ENCODE peak calls at places on chromosomes 7 and 10, in seven cellular contexts. One of them, this sample, is unnamed.
A peak's percentile ranks its signal among the peaks of the same experiment; 100 is the strongest.

GRCh38 chr7:157596471-157596870 is 259.7 kb downstream of the DNAJB6 start:
- DNase-seq in HEK293T: no peak
- DNase-seq in posterior cingulate gyrus: peak; percentile 44
- DNase-seq in aorta: no peak
- DNase-seq in hypothalamus: no peak
- DNase-seq in NCI-H69: peak; percentile 82
- DNase-seq in amygdala: no peak
- DNase-seq in this sample: no peak

GRCh38 chr10:12617205-12618175 is 268.1 kb downstream of the CAMK1D start:
- DNase-seq in amygdala: no peak
- DNase-seq in posterior cingulate gyrus: no peak
- DNase-seq in aorta: no peak
- DNase-seq in NCI-H69: peak; percentile 35
- DNase-seq in HEK293T: no peak
- DNase-seq in hypothalamus: no peak
- DNase-seq in this sample: no peak

GRCh38 chr7:7265057-7265456 is 82.7 kb downstream of the C1GALT1 start:
- DNase-seq in HEK293T: no peak
- DNase-seq in hypothalamus: no peak
- DNase-seq in NCI-H69: peak; percentile 29
- DNase-seq in posterior cingulate gyrus: no peak
- DNase-seq in aorta: no peak
- DNase-seq in amygdala: no peak
- DNase-seq in this sample: no peak

GRCh38 chr7:117323585-117323876 is 673 bp upstream of the WNT2 start:
- DNase-seq in NCI-H69: no peak
- DNase-seq in aorta: no peak
- DNase-seq in amygdala: no peak
- DNase-seq in posterior cingulate gyrus: no peak
- DNase-seq in hypothalamus: no peak
- DNase-seq in HEK293T: no peak
- DNase-seq in this sample: no peak

GRCh38 chr10:79492256-79492655 is 20.1 kb upstream of the EIF5AL1 start:
- DNase-seq in NCI-H69: no peak
- DNase-seq in HEK293T: no peak
- DNase-seq in amygdala: no peak
- DNase-seq in posterior cingulate gyrus: no peak
- DNase-seq in aorta: no peak
- DNase-seq in hypothalamus: no peak
- DNase-seq in this sample: no peak

GRCh38 chr7:144818516-144818915 is 17.3 kb downstream of the TPK1 start:
- DNase-seq in hypothalamus: no peak
- DNase-seq in HEK293T: no peak
- DNase-seq in amygdala: no peak
- DNase-seq in NCI-H69: peak; percentile 28
- DNase-seq in aorta: no peak
- DNase-seq in posterior cingulate gyrus: no peak
- DNase-seq in this sample: peak; percentile 26

GRCh38 chr7:83947260-83947659 is 247.3 kb downstream of the SEMA3A start:
- DNase-seq in HEK293T: peak; percentile 53
- DNase-seq in hypothalamus: no peak
- DNase-seq in posterior cingulate gyrus: no peak
- DNase-seq in amygdala: no peak
- DNase-seq in aorta: no peak
- DNase-seq in NCI-H69: peak; percentile 68
- DNase-seq in this sample: no peak

GRCh38 chr7:55571534-55572377 is 546 bp downstream of the VOPP1 start:
- DNase-seq in amygdala: no peak
- DNase-seq in aorta: peak; percentile 78
- DNase-seq in posterior cingulate gyrus: peak; percentile 87
- DNase-seq in HEK293T: peak; percentile 46
- DNase-seq in hypothalamus: peak; percentile 44
- DNase-seq in NCI-H69: peak; percentile 86
- DNase-seq in this sample: peak; percentile 75

GRCh38 chr10:28254290-28254985 is 48.4 kb downstream of the MPP7 start:
- DNase-seq in posterior cingulate gyrus: no peak
- DNase-seq in HEK293T: peak; percentile 9
- DNase-seq in NCI-H69: no peak
- DNase-seq in aorta: peak; percentile 77
- DNase-seq in amygdala: no peak
- DNase-seq in hypothalamus: no peak
- DNase-seq in this sample: no peak

GRCh38 chr10:58304099-58304633 is 30.6 kb upstream of the UBE2D1 start:
- DNase-seq in amygdala: no peak
- DNase-seq in HEK293T: no peak
- DNase-seq in NCI-H69: no peak
- DNase-seq in posterior cingulate gyrus: no peak
- DNase-seq in hypothalamus: no peak
- DNase-seq in aorta: no peak
- DNase-seq in this sample: no peak

GRCh38 chr7:45021604-45022296 is 21.7 kb downstream of the CCM2 start:
- DNase-seq in hypothalamus: no peak
- DNase-seq in NCI-H69: peak; percentile 65
- DNase-seq in amygdala: no peak
- DNase-seq in posterior cingulate gyrus: no peak
- DNase-seq in HEK293T: no peak
- DNase-seq in aorta: no peak
- DNase-seq in this sample: no peak

GRCh38 chr10:110446954-110447608 is 50.6 kb upstream of the DUSP5 start:
- DNase-seq in HEK293T: no peak
- DNase-seq in hypothalamus: no peak
- DNase-seq in amygdala: no peak
- DNase-seq in aorta: no peak
- DNase-seq in posterior cingulate gyrus: no peak
- DNase-seq in NCI-H69: no peak
- DNase-seq in this sample: no peak

This sample was measured in immature natural killer cell.